ENCODE peak calls at places on chromosome 17, in five cellular contexts. W is activated CD8-positive, alpha-beta T cell treated with anti-CD3 and anti-CD28 coated beads, Interleukin-2, amount 10 ng/mL, durations not matched to agents 7 days and 5 days; N is HFFc6; R is NCI-H1092; V is activated CD4-positive, alpha-beta T cell treated with anti-CD3 and anti-CD28 coated beads for 4 hours. J is an unnamed sample.

GRCh38 chr17:83154311-83155127 is 75.1 kb downstream of the METRNL start:
- DNase-seq in W (no peak), N (no peak), R (no peak), V (no peak), J (no peak)

GRCh38 chr17:81885454-81885853 is 5.9 kb downstream of the ALYREF start:
- DNase-seq in W (no peak), N (no peak), R (no peak), V (no peak), J (no peak)

GRCh38 chr17:2815781-2816185 is 19.5 kb downstream of the RAP1GAP2 start:
- DNase-seq in W (no peak), N (no peak), R (no peak), V (no peak), J (no peak)

GRCh38 chr17:43902190-43902589 is 5.1 kb downstream of the MPP2 start:
- DNase-seq in W (no peak), N (no peak), R (no peak), V (no peak), J (no peak)

GRCh38 chr17:14307560-14308024 is 6.7 kb downstream of the HS3ST3B1 start:
- DNase-seq in W (no peak), N (peak; percentile 85), R (no peak), V (no peak), J (no peak)

GRCh38 chr17:83064732-83065659 is 14.4 kb upstream of the METRNL start:
- DNase-seq in W (no peak), N (no peak), R (no peak), V (no peak), J (no peak)

GRCh38 chr17:73536700-73537680 is 107.3 kb downstream of the SDK2 start:
- DNase-seq in W (no peak), N (no peak), R (peak; percentile 53), V (no peak), J (no peak)

GRCh38 chr17:50153650-50154575 is 3.4 kb upstream of the PPP1R9B start:
- DNase-seq in W (no peak), N (no peak), R (no peak), V (no peak), J (no peak)

GRCh38 chr17:2076461-2076984 is 21.6 kb downstream of the HIC1 start:
- DNase-seq in W (no peak), N (no peak), R (no peak), V (no peak), J (no peak)

GRCh38 chr17:58640202-58640601 is 51.6 kb downstream of the TEX14 start:
- DNase-seq in W (no peak), N (no peak), R (no peak), V (no peak), J (no peak)

GRCh38 chr17:62059394-62059793 is 5.7 kb downstream of the MED13 start:
- DNase-seq in W (no peak), N (no peak), R (no peak), V (no peak), J (no peak)

GRCh38 chr17:17435323-17435722 is 41.5 kb upstream of the MED9 start:
- DNase-seq in W (no peak), N (peak; percentile 96), R (no peak), V (no peak), J (no peak)

GRCh38 chr17:80395402-80396151 is 19.4 kb upstream of the ENDOV start:
- DNase-seq in W (no peak), N (no peak), R (no peak), V (no peak), J (no peak)

GRCh38 chr17:16286947-16287562 is 66.2 kb downstream of the CENPV start:
- DNase-seq in W (no peak), N (no peak), R (no peak), V (no peak), J (peak; percentile 54)

GRCh38 chr17:77425791-77426641 is 285.2 kb downstream of the SEC14L1 start:
- DNase-seq in W (peak; percentile 61), N (peak; percentile 86), R (no peak), V (no peak), J (no peak)

GRCh38 chr17:57976594-57976993 is 11.5 kb downstream of the VEZF1 start:
- DNase-seq in W (no peak), N (no peak), R (no peak), V (no peak), J (no peak)

GRCh38 chr17:34235389-34236028 is 19.6 kb upstream of the CCL2 start:
- DNase-seq in W (no peak), N (no peak), R (no peak), V (no peak), J (no peak)

GRCh38 chr17:37088913-37089312 is 140.2 kb downstream of the AATF start:
- DNase-seq in W (no peak), N (no peak), R (no peak), V (no peak), J (no peak)

GRCh38 chr17:82615084-82616020 is 32.9 kb downstream of the WDR45B start:
- DNase-seq in W (no peak), N (no peak), R (no peak), V (no peak), J (peak; percentile 57)

GRCh38 chr17:50422738-50423137 is 3.3 kb upstream of the ACSF2 start:
- DNase-seq in W (no peak), N (no peak), R (no peak), V (no peak), J (no peak)

GRCh38 chr17:39027037-39027436 is 59.8 kb upstream of the FBXO47 start:
- DNase-seq in W (peak; percentile 39), N (no peak), R (peak; percentile 62), V (no peak), J (peak; percentile 71)

GRCh38 chr17:7184647-7185046 is 5.5 kb upstream of the ASGR1 start:
- DNase-seq in W (no peak), N (no peak), R (no peak), V (no peak), J (no peak)

GRCh38 chr17:80129006-80129565 is 17.8 kb downstream of the EIF4A3 start:
- DNase-seq in W (no peak), N (no peak), R (no peak), V (no peak), J (no peak)

GRCh38 chr17:3535253-3535995 is 22.2 kb downstream of the TRPV3 start:
- DNase-seq in W (peak; percentile 70), N (no peak), R (peak; percentile 3), V (peak; percentile 21), J (peak; percentile 90)

GRCh38 chr17:56489980-56490379 is 103.5 kb upstream of the NOG start:
- DNase-seq in W (no peak), N (no peak), R (no peak), V (no peak), J (no peak)

GRCh38 chr17:28975031-28975430 is 23.7 kb upstream of the PHF12 start:
- DNase-seq in W (no peak), N (no peak), R (no peak), V (no peak), J (no peak)

GRCh38 chr17:66677201-66677981 is 157.5 kb upstream of the CACNG5 start:
- DNase-seq in W (no peak), N (peak; percentile 80), R (no peak), V (no peak), J (no peak)

GRCh38 chr17:41397003-41397665 is at the start of gene KRT31:
- DNase-seq in W (no peak), N (no peak), R (no peak), V (no peak), J (no peak)

GRCh38 chr17:58577696-58578095 is 63.3 kb upstream of the MTMR4 start:
- DNase-seq in W (peak; percentile 66), N (no peak), R (peak; percentile 1), V (peak; percentile 66), J (no peak)

GRCh38 chr17:76537578-76538280 is at the start of gene CYGB:
- DNase-seq in W (no peak), N (no peak), R (no peak), V (no peak), J (no peak)

GRCh38 chr17:74163271-74163821 is 40.1 kb upstream of the RPL38 start:
- DNase-seq in W (no peak), N (no peak), R (no peak), V (no peak), J (no peak)

GRCh38 chr17:45320931-45321461 is 4.2 kb upstream of the MAP3K14 start:
- DNase-seq in W (no peak), N (peak; percentile 99), R (no peak), V (no peak), J (no peak)